ENCODE peak calls at places on chromosome 13, in nine cellular contexts. N is tibial nerve, W is adrenal gland, H is kidney epithelial cell, M is left ventricle myocardium inferior, U is astrocyte, P is tibial artery, Z is endodermal cell, A is AG04450. K is an unnamed sample.

GRCh38 chr13:51331354-51331861 is 8.1 kb upstream of the SERPINE3 start:
- DNase-seq in H (no peak), Z (peak), U (no peak), A (no peak), N (no peak), P (no peak), W (no peak), M (no peak), K (no peak)

GRCh38 chr13:111248822-111249221 is 71.6 kb upstream of the TEX29 start:
- DNase-seq in H (no peak), P (no peak), Z (no peak), U (no peak), W (peak), A (no peak), M (no peak), N (no peak), K (no peak)

GRCh38 chr13:29165840-29166239 is 345.7 kb downstream of the MTUS2 start:
- DNase-seq in U (no peak), N (no peak), H (peak), Z (no peak), A (no peak), P (no peak), M (no peak), W (no peak), K (no peak)

GRCh38 chr13:31246918-31247317 is 47.1 kb downstream of the B3GLCT start:
- DNase-seq in M (no peak), A (no peak), N (no peak), P (no peak), H (no peak), U (no peak), W (no peak), Z (no peak), K (no peak)

GRCh38 chr13:45108716-45109706 is 11.3 kb upstream of the GTF2F2 start:
- DNase-seq in M (no peak), Z (peak), P (no peak), W (no peak), A (no peak), H (peak), U (peak), N (no peak), K (no peak)

GRCh38 chr13:45048890-45049407 is 59.6 kb downstream of the GPALPP1 start:
- DNase-seq in H (no peak), A (no peak), N (no peak), W (no peak), Z (peak), U (no peak), M (no peak), P (no peak), K (no peak)

GRCh38 chr13:25490236-25490635 is 118.5 kb downstream of the ATP8A2 start:
- DNase-seq in Z (no peak), P (no peak), M (no peak), U (no peak), A (no peak), W (no peak), N (no peak), H (no peak), K (no peak)

GRCh38 chr13:97276862-97277269 is 54.7 kb downstream of the MBNL2 start:
- DNase-seq in U (peak), P (no peak), N (no peak), W (no peak), Z (no peak), H (no peak), M (no peak), A (no peak), K (no peak)

GRCh38 chr13:85381082-85381481 is 418.1 kb downstream of the SLITRK6 start:
- DNase-seq in Z (no peak), U (no peak), W (no peak), A (no peak), H (no peak), P (no peak), N (no peak), M (no peak), K (no peak)

GRCh38 chr13:45325806-45326205 is 15.2 kb downstream of the TPT1 start:
- DNase-seq in W (peak), A (peak), Z (no peak), M (peak), P (peak), N (peak), U (peak), H (peak), K (peak)

GRCh38 chr13:34867590-34867989 is 74.5 kb upstream of the NBEA start:
- DNase-seq in Z (no peak), H (peak), P (no peak), W (no peak), U (peak), N (no peak), M (no peak), A (no peak), K (peak)

GRCh38 chr13:21849323-21849722 is 178.4 kb downstream of the FGF9 start:
- DNase-seq in A (no peak), M (no peak), H (no peak), Z (peak), U (no peak), W (peak), P (no peak), N (no peak), K (no peak)
- TF ChIP-seq CTCF in A (peak), M (peak), H (peak), Z (peak), U (no peak), W (peak), P (peak), N (peak), K (no peak)

GRCh38 chr13:46369506-46370268 is 17.4 kb downstream of the RUBCNL start:
- DNase-seq in U (peak), W (no peak), P (no peak), A (peak), H (peak), N (no peak), Z (no peak), M (no peak), K (no peak)
- H3K4me3 ChIP-seq in U (no peak), W (no peak), P (no peak), A (no peak), H (no peak), N (peak), Z (no peak), M (no peak), K (no peak)

DNA sequence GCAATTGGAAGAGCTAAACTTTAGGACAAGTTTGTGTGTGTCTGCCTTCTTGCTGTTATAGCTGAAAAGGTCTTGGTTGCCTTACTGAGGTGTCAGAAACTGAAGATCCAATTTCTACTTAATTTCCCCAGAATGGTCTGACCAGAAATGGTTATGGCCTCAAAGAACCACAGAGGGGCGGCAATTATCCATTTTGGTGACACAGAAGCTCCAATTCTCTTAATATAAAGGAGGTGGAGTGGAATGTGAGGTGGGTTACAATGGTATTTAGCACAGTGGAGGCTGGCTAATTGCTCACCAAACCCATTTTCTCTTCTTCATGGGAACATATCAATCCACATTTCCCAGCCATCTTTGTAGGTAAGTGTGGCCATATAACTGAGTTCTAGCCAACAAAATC is 1157.2 kb downstream of the OLFM4 start:
- DNase-seq in H (no peak), M (no peak), A (no peak), P (no peak), W (no peak), Z (peak), N (no peak), U (no peak), K (no peak)
- TF ChIP-seq CTCF in H (no peak), M (no peak), A (no peak), P (no peak), W (no peak), Z (peak), N (no peak), U (no peak), K (no peak)

DNA sequence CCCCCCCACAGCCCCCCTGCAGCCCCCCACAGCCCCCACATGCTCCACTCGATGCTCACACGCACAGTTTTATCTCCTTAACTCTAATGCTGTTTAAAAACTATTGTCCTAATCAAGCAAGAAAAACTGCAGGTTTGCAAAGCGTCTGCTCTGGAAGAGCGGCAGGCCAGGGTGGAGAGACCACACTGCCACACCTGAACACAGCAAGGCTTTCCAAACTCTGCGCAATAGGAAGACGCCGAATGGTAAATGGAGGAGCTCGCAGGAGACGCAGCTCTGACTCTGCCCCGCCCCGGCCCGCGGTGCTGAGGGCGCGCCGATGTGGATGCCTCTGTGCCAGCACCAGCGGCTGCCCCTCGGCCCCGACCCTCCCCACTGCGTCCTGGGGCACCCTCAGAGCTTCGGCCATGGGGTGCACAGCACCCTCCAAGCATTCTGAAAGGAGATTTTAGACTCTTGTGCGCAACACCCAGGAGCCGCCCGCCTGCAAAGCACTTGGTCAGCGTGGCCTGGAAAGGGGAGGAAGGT is 32.4 kb downstream of the RASA3 start:
- DNase-seq in A (no peak), U (peak), W (peak), H (no peak), N (no peak), M (no peak), P (peak), Z (peak), K (no peak)
- H3K4me3 ChIP-seq in A (no peak), U (no peak), W (no peak), H (no peak), N (no peak), M (no peak), P (no peak), Z (no peak), K (no peak)

GRCh38 chr13:40682449-40683240 is 16.2 kb upstream of the FOXO1 start:
- DNase-seq in P (no peak), Z (peak), N (no peak), W (no peak), M (no peak), U (peak), H (no peak), A (no peak), K (no peak)
- TF ChIP-seq CTCF in P (peak), Z (peak), N (peak), W (peak), M (peak), U (peak), H (peak), A (peak), K (no peak)

GRCh38 chr13:107276936-107277335 is 709.0 kb upstream of the ARGLU1 start:
- DNase-seq in H (no peak), N (no peak), Z (no peak), U (no peak), W (no peak), A (no peak), M (no peak), P (no peak), K (no peak)
- H3K4me3 ChIP-seq in H (no peak), N (no peak), Z (no peak), U (no peak), W (no peak), A (no peak), M (no peak), P (no peak), K (no peak)

K was measured in HFF-Myc.